ENCODE peak calls at places on chromosomes 11 and 22, in four cellular contexts. One of them, this sample, is unnamed. For H3K4me1, the result is how much of the 10 kb centered on the place peaks cover.

GRCh38 chr11:65870307-65870658 is 2.3 kb downstream of the EFEMP2 start:
- DNase-seq in mesendoderm: no peak
- DNase-seq in H9: no peak
- DNase-seq in neuronal stem cell: no peak
- DNase-seq in this sample: no peak

GRCh38 chr22:42769574-42770447 is 49.1 kb upstream of the A4GALT start:
- DNase-seq in mesendoderm: no peak
- DNase-seq in H9: no peak
- DNase-seq in neuronal stem cell: no peak
- DNase-seq in this sample: peak

GRCh38 chr11:17796154-17796553 is 61.6 kb downstream of the KCNC1 start:
- DNase-seq in mesendoderm: no peak
- DNase-seq in H9: no peak
- DNase-seq in neuronal stem cell: no peak
- DNase-seq in this sample: no peak

GRCh38 chr11:72091292-72091691 is 10.6 kb downstream of the LRRC51 start:
- DNase-seq in mesendoderm: peak
- DNase-seq in H9: peak
- DNase-seq in neuronal stem cell: peak
- DNase-seq in this sample: peak

GRCh38 chr22:18024956-18025720 is 777 bp upstream of the MICAL3 start:
- DNase-seq in mesendoderm: no peak
- DNase-seq in H9: no peak
- DNase-seq in neuronal stem cell: no peak
- DNase-seq in this sample: no peak

GRCh38 chr11:70225629-70226582 is 22.8 kb downstream of the FADD start:
- DNase-seq in mesendoderm: peak
- DNase-seq in H9: peak
- DNase-seq in neuronal stem cell: no peak
- DNase-seq in this sample: no peak

GRCh38 chr11:57180141-57180561 is 1.6 kb upstream of the LRRC55 start:
- DNase-seq in mesendoderm: peak
- DNase-seq in H9: peak
- DNase-seq in neuronal stem cell: peak
- DNase-seq in this sample: no peak

GRCh38 chr22:26648011-26648497 is 9.3 kb upstream of the MIAT start:
- DNase-seq in mesendoderm: peak
- DNase-seq in H9: peak
- DNase-seq in neuronal stem cell: peak
- DNase-seq in this sample: no peak

GRCh38 chr11:126416542-126417090 is 61.1 kb downstream of the ST3GAL4 start:
- DNase-seq in mesendoderm: peak
- DNase-seq in H9: peak
- DNase-seq in neuronal stem cell: peak
- DNase-seq in this sample: peak

GRCh38 chr11:65576867-65577755 is 1.3 kb downstream of the EHBP1L1 start:
- DNase-seq in mesendoderm: no peak
- DNase-seq in H9: no peak
- DNase-seq in neuronal stem cell: no peak
- DNase-seq in this sample: peak

GRCh38 chr11:7488681-7489080 is 3.4 kb downstream of the OLFML1 start:
- DNase-seq in mesendoderm: no peak
- DNase-seq in H9: no peak
- DNase-seq in neuronal stem cell: no peak
- DNase-seq in this sample: no peak

GRCh38 chr11:116557261-116557660 is 215.5 kb downstream of the BUD13 start:
- DNase-seq in mesendoderm: no peak
- DNase-seq in H9: no peak
- DNase-seq in neuronal stem cell: no peak
- DNase-seq in this sample: no peak

GRCh38 chr11:31601635-31602282 is 92.2 kb downstream of the ELP4 start:
- DNase-seq in mesendoderm: no peak
- DNase-seq in H9: no peak
- DNase-seq in neuronal stem cell: peak
- DNase-seq in this sample: no peak

GRCh38 chr11:64531422-64531821 is 59.6 kb upstream of the SLC22A12 start:
- DNase-seq in mesendoderm: no peak
- DNase-seq in H9: no peak
- DNase-seq in neuronal stem cell: no peak
- DNase-seq in this sample: no peak

GRCh38 chr11:64534950-64535349 is 56.1 kb upstream of the SLC22A12 start:
- DNase-seq in mesendoderm: no peak
- DNase-seq in H9: no peak
- DNase-seq in neuronal stem cell: no peak
- DNase-seq in this sample: no peak

GRCh38 chr11:64531906-64532312 is 59.1 kb upstream of the SLC22A12 start:
- DNase-seq in mesendoderm: peak
- DNase-seq in H9: no peak
- DNase-seq in neuronal stem cell: no peak
- DNase-seq in this sample: no peak

GRCh38 chr11:64534391-64534801 is 56.6 kb upstream of the SLC22A12 start:
- DNase-seq in mesendoderm: no peak
- DNase-seq in H9: no peak
- DNase-seq in neuronal stem cell: no peak
- DNase-seq in this sample: no peak

DNA sequence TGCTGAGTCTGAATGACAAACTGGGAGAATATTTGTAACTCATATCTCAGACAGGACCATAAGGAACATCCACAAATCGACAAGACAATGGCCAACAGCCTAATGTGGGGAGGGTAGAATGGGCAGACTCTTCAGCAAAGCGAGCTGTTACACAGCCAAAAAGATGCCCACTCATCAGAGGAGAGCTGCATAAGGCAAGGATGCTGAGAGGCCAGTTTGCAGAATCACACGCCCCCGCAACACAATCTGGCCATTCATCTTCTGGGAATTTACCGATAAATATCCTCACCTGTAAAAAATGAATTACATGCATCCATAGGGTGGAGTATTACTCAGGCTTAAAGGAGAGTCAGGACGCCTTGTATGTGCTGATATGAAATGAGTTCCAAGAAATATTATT is 57.5 kb upstream of the SLC22A12 start:
- DNase-seq in mesendoderm: no peak
- DNase-seq in H9: no peak
- DNase-seq in neuronal stem cell: no peak
- DNase-seq in this sample: no peak
- H3K4me1 ChIP-seq in mesendoderm: under half
- H3K4me1 ChIP-seq in H9: under half
- H3K4me1 ChIP-seq in neuronal stem cell: under half
- H3K4me1 ChIP-seq in this sample: under half

DNA sequence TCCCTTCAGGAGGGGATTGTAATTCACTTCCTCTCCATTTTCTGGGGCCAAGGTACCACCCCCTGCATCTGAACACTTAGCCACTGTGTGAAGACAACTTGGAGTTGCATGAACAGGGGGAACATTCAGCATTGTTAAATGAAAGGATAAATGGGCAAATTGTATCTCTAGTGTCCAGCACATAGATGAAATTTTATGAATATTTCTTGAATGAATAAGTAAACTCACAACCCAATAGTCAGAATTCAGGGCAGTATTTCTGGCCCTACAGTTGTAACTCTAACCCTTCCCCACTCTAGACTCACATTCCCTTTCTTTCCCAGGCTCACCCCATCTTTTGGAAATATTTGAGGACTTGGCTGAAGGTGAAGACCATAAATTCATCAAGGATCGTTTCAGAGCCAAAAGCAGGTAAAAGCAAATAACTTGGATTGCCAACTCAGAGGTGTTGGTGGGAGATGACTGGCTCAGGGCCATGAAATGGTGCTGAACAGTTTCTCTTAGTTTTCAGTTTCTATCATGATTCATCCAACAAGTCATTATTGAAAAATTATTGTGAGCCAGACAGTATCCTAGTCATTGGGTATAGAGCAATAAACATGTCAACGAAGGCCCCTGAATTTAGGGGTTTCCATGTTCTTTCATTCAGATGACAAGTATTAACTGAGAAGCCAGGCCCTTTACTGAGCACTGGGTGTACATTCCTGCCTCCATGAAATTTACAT is 33.3 kb upstream of the ZC3H12C start:
- DNase-seq in mesendoderm: no peak
- DNase-seq in H9: no peak
- DNase-seq in neuronal stem cell: no peak
- DNase-seq in this sample: no peak
- H3K23ac ChIP-seq in mesendoderm: no peak
- H3K23ac ChIP-seq in H9: no peak
- H3K23ac ChIP-seq in neuronal stem cell: no peak
- H3K23ac ChIP-seq in this sample: no peak

DNA sequence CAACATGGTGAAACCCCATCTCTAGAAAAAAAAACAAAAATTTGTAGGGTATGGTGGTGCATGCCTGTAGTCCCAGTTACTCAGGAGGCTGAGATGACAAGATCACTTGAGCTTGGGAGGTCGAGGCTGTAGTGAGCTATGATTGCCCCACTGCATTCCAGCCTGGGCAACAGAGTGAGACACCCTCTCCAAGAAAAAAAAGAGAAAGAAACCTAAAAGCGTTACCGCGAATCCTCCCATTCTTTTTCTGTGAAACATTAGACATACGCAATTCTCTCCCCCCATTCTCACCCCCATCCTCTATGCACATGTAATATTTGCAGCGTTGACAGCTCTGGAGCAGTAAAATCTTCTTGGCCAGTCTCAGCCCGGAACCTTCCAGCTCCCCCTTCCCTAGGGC is 2.1 kb downstream of the LRP4 start:
- DNase-seq in mesendoderm: no peak
- DNase-seq in H9: no peak
- DNase-seq in neuronal stem cell: no peak
- DNase-seq in this sample: no peak
- H3K4me1 ChIP-seq in mesendoderm: under half
- H3K4me1 ChIP-seq in H9: under half
- H3K4me1 ChIP-seq in neuronal stem cell: under half
- H3K4me1 ChIP-seq in this sample: under half

GRCh38 chr11:12719221-12719620 is 45.0 kb downstream of the TEAD1 start:
- DNase-seq in mesendoderm: peak
- DNase-seq in H9: no peak
- DNase-seq in neuronal stem cell: peak
- DNase-seq in this sample: peak
- H3K23ac ChIP-seq in mesendoderm: peak
- H3K23ac ChIP-seq in H9: no peak
- H3K23ac ChIP-seq in neuronal stem cell: no peak
- H3K23ac ChIP-seq in this sample: no peak

GRCh38 chr11:76203937-76204336 is 2.4 kb downstream of the WNT11 start:
- DNase-seq in mesendoderm: no peak
- DNase-seq in H9: no peak
- DNase-seq in neuronal stem cell: no peak
- DNase-seq in this sample: no peak

GRCh38 chr11:76206327-76207081 is at the start of gene WNT11:
- DNase-seq in mesendoderm: peak
- DNase-seq in H9: peak
- DNase-seq in neuronal stem cell: peak
- DNase-seq in this sample: peak

GRCh38 chr11:76207642-76208378 is 1.5 kb upstream of the WNT11 start:
- DNase-seq in mesendoderm: peak
- DNase-seq in H9: peak
- DNase-seq in neuronal stem cell: peak
- DNase-seq in this sample: peak

GRCh38 chr11:76205252-76206076 is 838 bp downstream of the WNT11 start:
- DNase-seq in mesendoderm: peak
- DNase-seq in H9: no peak
- DNase-seq in neuronal stem cell: no peak
- DNase-seq in this sample: no peak

GRCh38 chr11:76206077-76206326 is 300 bp downstream of the WNT11 start:
- DNase-seq in mesendoderm: no peak
- DNase-seq in H9: no peak
- DNase-seq in neuronal stem cell: no peak
- DNase-seq in this sample: no peak
- H3K4me1 ChIP-seq in mesendoderm: under half
- H3K4me1 ChIP-seq in H9: under half
- H3K4me1 ChIP-seq in neuronal stem cell: under half
- H3K4me1 ChIP-seq in this sample: under half

GRCh38 chr22:27851974-27852713 is 50.6 kb upstream of the MN1 start:
- DNase-seq in mesendoderm: peak
- DNase-seq in H9: no peak
- DNase-seq in neuronal stem cell: no peak
- DNase-seq in this sample: peak
- H3K23ac ChIP-seq in mesendoderm: no peak
- H3K23ac ChIP-seq in H9: no peak
- H3K23ac ChIP-seq in neuronal stem cell: no peak
- H3K23ac ChIP-seq in this sample: no peak

GRCh38 chr11:131464481-131464880 is 94.1 kb downstream of the NTM start:
- DNase-seq in mesendoderm: peak
- DNase-seq in H9: no peak
- DNase-seq in neuronal stem cell: no peak
- DNase-seq in this sample: no peak
- H3K4me1 ChIP-seq in mesendoderm: under half
- H3K4me1 ChIP-seq in H9: under half
- H3K4me1 ChIP-seq in neuronal stem cell: under half
- H3K4me1 ChIP-seq in this sample: under half

GRCh38 chr11:9314291-9315077 is at the start of gene TMEM41B:
- DNase-seq in mesendoderm: peak
- DNase-seq in H9: peak
- DNase-seq in neuronal stem cell: peak
- DNase-seq in this sample: peak
- H3K23ac ChIP-seq in mesendoderm: no peak
- H3K23ac ChIP-seq in H9: no peak
- H3K23ac ChIP-seq in neuronal stem cell: peak
- H3K23ac ChIP-seq in this sample: peak

GRCh38 chr11:69003301-69003865 is 9.7 kb downstream of the MRGPRF start:
- DNase-seq in mesendoderm: no peak
- DNase-seq in H9: peak
- DNase-seq in neuronal stem cell: no peak
- DNase-seq in this sample: no peak

GRCh38 chr11:69003866-69004311 is 9.2 kb downstream of the MRGPRF start:
- DNase-seq in mesendoderm: no peak
- DNase-seq in H9: peak
- DNase-seq in neuronal stem cell: no peak
- DNase-seq in this sample: no peak

GRCh38 chr11:69005631-69006368 is 7.2 kb downstream of the MRGPRF start:
- DNase-seq in mesendoderm: no peak
- DNase-seq in H9: no peak
- DNase-seq in neuronal stem cell: no peak
- DNase-seq in this sample: no peak

GRCh38 chr11:69005183-69005630 is 7.8 kb downstream of the MRGPRF start:
- DNase-seq in mesendoderm: no peak
- DNase-seq in H9: peak
- DNase-seq in neuronal stem cell: no peak
- DNase-seq in this sample: no peak

DNA sequence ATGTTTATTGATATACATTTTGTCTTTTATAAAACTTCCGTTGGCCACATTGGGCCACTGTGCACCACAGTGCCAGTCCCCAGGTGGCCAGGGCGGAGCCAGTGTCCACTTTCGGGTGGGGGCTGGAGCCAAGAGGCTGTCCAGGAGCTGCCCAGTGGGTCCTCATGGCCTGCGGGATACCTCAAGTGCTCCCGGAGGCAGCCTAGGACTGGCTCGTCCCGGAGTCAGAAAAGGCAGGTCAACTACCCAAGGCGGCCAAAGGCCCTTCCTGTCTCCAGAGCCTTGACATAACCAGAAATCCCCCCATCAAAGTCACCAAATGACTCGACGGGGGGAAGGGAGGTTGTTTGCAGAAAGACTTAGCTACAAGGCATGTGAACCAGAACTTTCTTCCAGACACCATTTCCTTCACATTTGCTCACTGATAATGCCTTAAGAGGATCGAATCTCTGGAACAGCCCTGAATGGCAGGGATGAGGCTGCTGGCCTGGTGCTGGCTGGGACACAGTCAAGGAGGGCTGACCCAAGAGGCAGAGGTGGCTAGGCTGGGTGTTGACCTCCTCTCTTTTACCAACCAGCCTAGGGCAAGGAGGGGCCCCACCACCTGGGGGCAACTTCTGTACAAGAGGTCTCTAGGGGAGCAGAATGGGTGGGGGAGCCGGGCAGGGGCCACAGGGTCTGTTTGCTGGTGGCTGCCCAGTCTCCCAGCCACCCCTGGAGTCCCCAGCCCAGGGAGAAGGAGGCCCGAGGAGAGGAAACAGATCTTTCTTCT is 8.4 kb downstream of the MRGPRF start:
- DNase-seq in mesendoderm: no peak
- DNase-seq in H9: peak
- DNase-seq in neuronal stem cell: no peak
- DNase-seq in this sample: no peak
- H3K4me1 ChIP-seq in mesendoderm: under half
- H3K4me1 ChIP-seq in H9: under half
- H3K4me1 ChIP-seq in neuronal stem cell: under half
- H3K4me1 ChIP-seq in this sample: under half